ENCODE peak calls at places on chromosomes 3 and 15, in seven cellular contexts. One of them, this sample, is unnamed.

GRCh38 chr15:93288718-93289117 is 199.7 kb upstream of the RGMA start:
- DNase-seq in activated T-cell treated with anti-CD3 and anti-CD28 coated beads, Interleukin-2, amount 50 U/mL, for 72 hours: no peak
- DNase-seq in endothelial cell: no peak
- DNase-seq in fibroblast of the aortic adventitia: no peak
- DNase-seq in HuH-7.5: no peak
- DNase-seq in occipital lobe: no peak
- DNase-seq in stimulated activated effector memory CD8-positive, alpha-beta T cell treated with anti-CD3 and anti-CD28 coated beads, Interleukin-12 subunit alpha, Interleukin-12 subunit beta, amount 100 ng/mL, for 72 hours: no peak
- DNase-seq in this sample: peak; percentile 13

GRCh38 chr3:42711491-42712343 is 9.1 kb upstream of the HHATL start:
- DNase-seq in stimulated activated effector memory CD8-positive, alpha-beta T cell treated with anti-CD3 and anti-CD28 coated beads, Interleukin-12 subunit alpha, Interleukin-12 subunit beta, amount 100 ng/mL, for 72 hours: no peak
- DNase-seq in occipital lobe: no peak
- DNase-seq in HuH-7.5: no peak
- DNase-seq in endothelial cell: no peak
- DNase-seq in activated T-cell treated with anti-CD3 and anti-CD28 coated beads, Interleukin-2, amount 50 U/mL, for 72 hours: no peak
- DNase-seq in fibroblast of the aortic adventitia: no peak
- DNase-seq in this sample: no peak

GRCh38 chr15:99433026-99433756 is 132.6 kb upstream of the MEF2A start:
- DNase-seq in HuH-7.5: no peak
- DNase-seq in stimulated activated effector memory CD8-positive, alpha-beta T cell treated with anti-CD3 and anti-CD28 coated beads, Interleukin-12 subunit alpha, Interleukin-12 subunit beta, amount 100 ng/mL, for 72 hours: no peak
- DNase-seq in endothelial cell: no peak
- DNase-seq in occipital lobe: no peak
- DNase-seq in fibroblast of the aortic adventitia: peak; percentile 66
- DNase-seq in activated T-cell treated with anti-CD3 and anti-CD28 coated beads, Interleukin-2, amount 50 U/mL, for 72 hours: no peak
- DNase-seq in this sample: no peak

GRCh38 chr3:27325419-27325818 is 43.8 kb downstream of the NEK10 start:
- DNase-seq in activated T-cell treated with anti-CD3 and anti-CD28 coated beads, Interleukin-2, amount 50 U/mL, for 72 hours: no peak
- DNase-seq in endothelial cell: no peak
- DNase-seq in fibroblast of the aortic adventitia: no peak
- DNase-seq in occipital lobe: no peak
- DNase-seq in HuH-7.5: no peak
- DNase-seq in stimulated activated effector memory CD8-positive, alpha-beta T cell treated with anti-CD3 and anti-CD28 coated beads, Interleukin-12 subunit alpha, Interleukin-12 subunit beta, amount 100 ng/mL, for 72 hours: no peak
- DNase-seq in this sample: no peak

GRCh38 chr3:141074529-141074928 is 23.4 kb downstream of the SPSB4 start:
- DNase-seq in fibroblast of the aortic adventitia: no peak
- DNase-seq in stimulated activated effector memory CD8-positive, alpha-beta T cell treated with anti-CD3 and anti-CD28 coated beads, Interleukin-12 subunit alpha, Interleukin-12 subunit beta, amount 100 ng/mL, for 72 hours: no peak
- DNase-seq in endothelial cell: no peak
- DNase-seq in HuH-7.5: no peak
- DNase-seq in occipital lobe: no peak
- DNase-seq in activated T-cell treated with anti-CD3 and anti-CD28 coated beads, Interleukin-2, amount 50 U/mL, for 72 hours: no peak
- DNase-seq in this sample: no peak

GRCh38 chr3:26452363-26452762 is 170.2 kb upstream of the LRRC3B start:
- DNase-seq in occipital lobe: no peak
- DNase-seq in stimulated activated effector memory CD8-positive, alpha-beta T cell treated with anti-CD3 and anti-CD28 coated beads, Interleukin-12 subunit alpha, Interleukin-12 subunit beta, amount 100 ng/mL, for 72 hours: no peak
- DNase-seq in endothelial cell: no peak
- DNase-seq in activated T-cell treated with anti-CD3 and anti-CD28 coated beads, Interleukin-2, amount 50 U/mL, for 72 hours: no peak
- DNase-seq in HuH-7.5: no peak
- DNase-seq in fibroblast of the aortic adventitia: no peak
- DNase-seq in this sample: no peak

GRCh38 chr3:20510396-20510795 is 324.4 kb upstream of the SGO1 start:
- DNase-seq in stimulated activated effector memory CD8-positive, alpha-beta T cell treated with anti-CD3 and anti-CD28 coated beads, Interleukin-12 subunit alpha, Interleukin-12 subunit beta, amount 100 ng/mL, for 72 hours: no peak
- DNase-seq in HuH-7.5: no peak
- DNase-seq in occipital lobe: no peak
- DNase-seq in fibroblast of the aortic adventitia: no peak
- DNase-seq in endothelial cell: no peak
- DNase-seq in activated T-cell treated with anti-CD3 and anti-CD28 coated beads, Interleukin-2, amount 50 U/mL, for 72 hours: no peak
- DNase-seq in this sample: no peak

GRCh38 chr3:128742821-128743594 is 17.0 kb downstream of the RAB7A start:
- DNase-seq in endothelial cell: no peak
- DNase-seq in activated T-cell treated with anti-CD3 and anti-CD28 coated beads, Interleukin-2, amount 50 U/mL, for 72 hours: no peak
- DNase-seq in fibroblast of the aortic adventitia: no peak
- DNase-seq in HuH-7.5: no peak
- DNase-seq in stimulated activated effector memory CD8-positive, alpha-beta T cell treated with anti-CD3 and anti-CD28 coated beads, Interleukin-12 subunit alpha, Interleukin-12 subunit beta, amount 100 ng/mL, for 72 hours: no peak
- DNase-seq in occipital lobe: no peak
- DNase-seq in this sample: no peak

GRCh38 chr15:39381517-39381916 is 199.4 kb upstream of the THBS1 start:
- DNase-seq in endothelial cell: no peak
- DNase-seq in stimulated activated effector memory CD8-positive, alpha-beta T cell treated with anti-CD3 and anti-CD28 coated beads, Interleukin-12 subunit alpha, Interleukin-12 subunit beta, amount 100 ng/mL, for 72 hours: no peak
- DNase-seq in HuH-7.5: no peak
- DNase-seq in fibroblast of the aortic adventitia: no peak
- DNase-seq in activated T-cell treated with anti-CD3 and anti-CD28 coated beads, Interleukin-2, amount 50 U/mL, for 72 hours: no peak
- DNase-seq in occipital lobe: no peak
- DNase-seq in this sample: no peak

GRCh38 chr15:69000091-69000490 is 14.4 kb upstream of the NOX5 start:
- DNase-seq in fibroblast of the aortic adventitia: no peak
- DNase-seq in endothelial cell: no peak
- DNase-seq in stimulated activated effector memory CD8-positive, alpha-beta T cell treated with anti-CD3 and anti-CD28 coated beads, Interleukin-12 subunit alpha, Interleukin-12 subunit beta, amount 100 ng/mL, for 72 hours: no peak
- DNase-seq in occipital lobe: no peak
- DNase-seq in HuH-7.5: no peak
- DNase-seq in activated T-cell treated with anti-CD3 and anti-CD28 coated beads, Interleukin-2, amount 50 U/mL, for 72 hours: no peak
- DNase-seq in this sample: no peak

GRCh38 chr3:13308406-13308805 is 111.7 kb downstream of the NUP210 start:
- DNase-seq in endothelial cell: peak; percentile 71
- DNase-seq in occipital lobe: peak; percentile 28
- DNase-seq in fibroblast of the aortic adventitia: peak; percentile 25
- DNase-seq in activated T-cell treated with anti-CD3 and anti-CD28 coated beads, Interleukin-2, amount 50 U/mL, for 72 hours: peak; percentile 12
- DNase-seq in HuH-7.5: peak; percentile 88
- DNase-seq in stimulated activated effector memory CD8-positive, alpha-beta T cell treated with anti-CD3 and anti-CD28 coated beads, Interleukin-12 subunit alpha, Interleukin-12 subunit beta, amount 100 ng/mL, for 72 hours: no peak
- DNase-seq in this sample: no peak

GRCh38 chr3:191762323-191762960 is 301.5 kb downstream of the PYDC2 start:
- DNase-seq in activated T-cell treated with anti-CD3 and anti-CD28 coated beads, Interleukin-2, amount 50 U/mL, for 72 hours: no peak
- DNase-seq in fibroblast of the aortic adventitia: peak; percentile 78
- DNase-seq in HuH-7.5: no peak
- DNase-seq in stimulated activated effector memory CD8-positive, alpha-beta T cell treated with anti-CD3 and anti-CD28 coated beads, Interleukin-12 subunit alpha, Interleukin-12 subunit beta, amount 100 ng/mL, for 72 hours: no peak
- DNase-seq in occipital lobe: no peak
- DNase-seq in endothelial cell: no peak
- DNase-seq in this sample: no peak

GRCh38 chr3:70914889-70915288 is 602.5 kb upstream of the MDFIC2 start:
- DNase-seq in fibroblast of the aortic adventitia: peak; percentile 40
- DNase-seq in activated T-cell treated with anti-CD3 and anti-CD28 coated beads, Interleukin-2, amount 50 U/mL, for 72 hours: no peak
- DNase-seq in stimulated activated effector memory CD8-positive, alpha-beta T cell treated with anti-CD3 and anti-CD28 coated beads, Interleukin-12 subunit alpha, Interleukin-12 subunit beta, amount 100 ng/mL, for 72 hours: no peak
- DNase-seq in occipital lobe: no peak
- DNase-seq in endothelial cell: no peak
- DNase-seq in HuH-7.5: no peak
- DNase-seq in this sample: no peak

GRCh38 chr3:193905541-193905940 is 230.4 kb upstream of the HES1 start:
- DNase-seq in stimulated activated effector memory CD8-positive, alpha-beta T cell treated with anti-CD3 and anti-CD28 coated beads, Interleukin-12 subunit alpha, Interleukin-12 subunit beta, amount 100 ng/mL, for 72 hours: no peak
- DNase-seq in activated T-cell treated with anti-CD3 and anti-CD28 coated beads, Interleukin-2, amount 50 U/mL, for 72 hours: no peak
- DNase-seq in fibroblast of the aortic adventitia: no peak
- DNase-seq in HuH-7.5: no peak
- DNase-seq in occipital lobe: no peak
- DNase-seq in endothelial cell: no peak
- DNase-seq in this sample: no peak

GRCh38 chr3:15478300-15478979 is 43.1 kb downstream of the COLQ start:
- DNase-seq in activated T-cell treated with anti-CD3 and anti-CD28 coated beads, Interleukin-2, amount 50 U/mL, for 72 hours: no peak
- DNase-seq in occipital lobe: no peak
- DNase-seq in fibroblast of the aortic adventitia: no peak
- DNase-seq in HuH-7.5: no peak
- DNase-seq in stimulated activated effector memory CD8-positive, alpha-beta T cell treated with anti-CD3 and anti-CD28 coated beads, Interleukin-12 subunit alpha, Interleukin-12 subunit beta, amount 100 ng/mL, for 72 hours: no peak
- DNase-seq in endothelial cell: no peak
- DNase-seq in this sample: no peak

GRCh38 chr15:78691873-78692421 is 50.9 kb upstream of the CHRNB4 start:
- DNase-seq in endothelial cell: no peak
- DNase-seq in HuH-7.5: no peak
- DNase-seq in occipital lobe: no peak
- DNase-seq in fibroblast of the aortic adventitia: no peak
- DNase-seq in stimulated activated effector memory CD8-positive, alpha-beta T cell treated with anti-CD3 and anti-CD28 coated beads, Interleukin-12 subunit alpha, Interleukin-12 subunit beta, amount 100 ng/mL, for 72 hours: no peak
- DNase-seq in activated T-cell treated with anti-CD3 and anti-CD28 coated beads, Interleukin-2, amount 50 U/mL, for 72 hours: no peak
- DNase-seq in this sample: no peak

GRCh38 chr3:4821331-4821730 is 157.9 kb upstream of the BHLHE40 start:
- DNase-seq in HuH-7.5: no peak
- DNase-seq in occipital lobe: no peak
- DNase-seq in activated T-cell treated with anti-CD3 and anti-CD28 coated beads, Interleukin-2, amount 50 U/mL, for 72 hours: peak; percentile 31
- DNase-seq in stimulated activated effector memory CD8-positive, alpha-beta T cell treated with anti-CD3 and anti-CD28 coated beads, Interleukin-12 subunit alpha, Interleukin-12 subunit beta, amount 100 ng/mL, for 72 hours: no peak
- DNase-seq in fibroblast of the aortic adventitia: no peak
- DNase-seq in endothelial cell: no peak
- DNase-seq in this sample: no peak

GRCh38 chr3:64666171-64666581 is 21.6 kb downstream of the ADAMTS9 start:
- DNase-seq in endothelial cell: no peak
- DNase-seq in activated T-cell treated with anti-CD3 and anti-CD28 coated beads, Interleukin-2, amount 50 U/mL, for 72 hours: no peak
- DNase-seq in occipital lobe: no peak
- DNase-seq in HuH-7.5: no peak
- DNase-seq in fibroblast of the aortic adventitia: no peak
- DNase-seq in stimulated activated effector memory CD8-positive, alpha-beta T cell treated with anti-CD3 and anti-CD28 coated beads, Interleukin-12 subunit alpha, Interleukin-12 subunit beta, amount 100 ng/mL, for 72 hours: no peak
- DNase-seq in this sample: no peak

GRCh38 chr15:76289582-76289981 is 21.7 kb downstream of the ETFA start:
- DNase-seq in fibroblast of the aortic adventitia: no peak
- DNase-seq in occipital lobe: no peak
- DNase-seq in endothelial cell: no peak
- DNase-seq in stimulated activated effector memory CD8-positive, alpha-beta T cell treated with anti-CD3 and anti-CD28 coated beads, Interleukin-12 subunit alpha, Interleukin-12 subunit beta, amount 100 ng/mL, for 72 hours: no peak
- DNase-seq in HuH-7.5: no peak
- DNase-seq in activated T-cell treated with anti-CD3 and anti-CD28 coated beads, Interleukin-2, amount 50 U/mL, for 72 hours: no peak
- DNase-seq in this sample: no peak

GRCh38 chr3:16884748-16885587 is at the start of gene PLCL2:
- DNase-seq in HuH-7.5: peak; percentile 74
- DNase-seq in activated T-cell treated with anti-CD3 and anti-CD28 coated beads, Interleukin-2, amount 50 U/mL, for 72 hours: peak; percentile 70
- DNase-seq in occipital lobe: no peak
- DNase-seq in stimulated activated effector memory CD8-positive, alpha-beta T cell treated with anti-CD3 and anti-CD28 coated beads, Interleukin-12 subunit alpha, Interleukin-12 subunit beta, amount 100 ng/mL, for 72 hours: peak; percentile 80
- DNase-seq in endothelial cell: peak; percentile 51
- DNase-seq in fibroblast of the aortic adventitia: peak; percentile 55
- DNase-seq in this sample: no peak

This sample was measured in anterior cingulate cortex.